ENCODE peak calls at places on chromosomes 16 and 17, in six cellular contexts. O is left ventricle myocardium inferior, N is H9, R is right atrium auricular region, H is upper lobe of right lung, G is cardiac muscle cell. Q is an unnamed sample. For H3K4me1, the result is how much of the 10 kb centered on the place peaks cover.

GRCh38 chr17:83148317-83149044 is 69.1 kb downstream of the METRNL start:
- DNase-seq in O (no peak), N (no peak), R (no peak), H (no peak), G (no peak), Q (no peak)

GRCh38 chr17:82536220-82537201 is 17.0 kb downstream of the FOXK2 start:
- DNase-seq in O (peak), N (no peak), R (no peak), H (no peak), G (peak), Q (no peak)

GRCh38 chr17:55266051-55266957 is 1.5 kb downstream of the HLF start:
- DNase-seq in O (no peak), N (peak), R (no peak), H (peak), G (no peak), Q (no peak)

GRCh38 chr17:78322327-78322857 is 37.5 kb downstream of the SOCS3 start:
- DNase-seq in O (no peak), N (no peak), R (no peak), H (no peak), G (no peak), Q (no peak)

GRCh38 chr16:83095926-83096692 is 469.3 kb downstream of the CDH13 start:
- DNase-seq in O (no peak), N (no peak), R (no peak), H (no peak), G (no peak), Q (peak)

GRCh38 chr17:49290690-49291326 is 60.2 kb upstream of the PHOSPHO1 start:
- DNase-seq in O (no peak), N (no peak), R (no peak), H (no peak), G (peak), Q (peak)

GRCh38 chr17:56826611-56827414 is 6.9 kb downstream of the C17orf67 start:
- DNase-seq in O (no peak), N (no peak), R (no peak), H (no peak), G (no peak), Q (no peak)

GRCh38 chr16:69131167-69131748 is 1.1 kb downstream of the CHTF8 start:
- DNase-seq in O (no peak), N (peak), R (no peak), H (peak), G (peak), Q (peak)

GRCh38 chr16:57995721-57996405 is 4.6 kb downstream of the ZNF319 start:
- DNase-seq in O (no peak), N (no peak), R (no peak), H (no peak), G (no peak), Q (no peak)

GRCh38 chr17:27649929-27650328 is 18.9 kb downstream of the LGALS9 start:
- DNase-seq in O (peak), N (no peak), R (no peak), H (no peak), G (no peak), Q (no peak)

GRCh38 chr17:71234349-71234748 is 886.5 kb upstream of the SOX9 start:
- DNase-seq in O (no peak), N (no peak), R (no peak), H (no peak), G (no peak), Q (no peak)

GRCh38 chr16:57601801-57602478 is 26.5 kb upstream of the ADGRG1 start:
- DNase-seq in O (no peak), N (no peak), R (no peak), H (no peak), G (no peak), Q (no peak)

GRCh38 chr17:82327289-82327688 is 6.3 kb downstream of the SECTM1 start:
- DNase-seq in O (no peak), N (no peak), R (no peak), H (no peak), G (no peak), Q (no peak)

GRCh38 chr17:80977172-80977571 is 14.5 kb upstream of the CHMP6 start:
- DNase-seq in O (no peak), N (no peak), R (no peak), H (no peak), G (no peak), Q (no peak)

GRCh38 chr17:65231086-65231485 is 93.9 kb downstream of the RGS9 start:
- DNase-seq in O (no peak), N (no peak), R (no peak), H (no peak), G (no peak), Q (no peak)

GRCh38 chr16:90027611-90028010 is 8.4 kb upstream of the DBNDD1 start:
- DNase-seq in O (no peak), N (no peak), R (no peak), H (no peak), G (no peak), Q (no peak)

DNA sequence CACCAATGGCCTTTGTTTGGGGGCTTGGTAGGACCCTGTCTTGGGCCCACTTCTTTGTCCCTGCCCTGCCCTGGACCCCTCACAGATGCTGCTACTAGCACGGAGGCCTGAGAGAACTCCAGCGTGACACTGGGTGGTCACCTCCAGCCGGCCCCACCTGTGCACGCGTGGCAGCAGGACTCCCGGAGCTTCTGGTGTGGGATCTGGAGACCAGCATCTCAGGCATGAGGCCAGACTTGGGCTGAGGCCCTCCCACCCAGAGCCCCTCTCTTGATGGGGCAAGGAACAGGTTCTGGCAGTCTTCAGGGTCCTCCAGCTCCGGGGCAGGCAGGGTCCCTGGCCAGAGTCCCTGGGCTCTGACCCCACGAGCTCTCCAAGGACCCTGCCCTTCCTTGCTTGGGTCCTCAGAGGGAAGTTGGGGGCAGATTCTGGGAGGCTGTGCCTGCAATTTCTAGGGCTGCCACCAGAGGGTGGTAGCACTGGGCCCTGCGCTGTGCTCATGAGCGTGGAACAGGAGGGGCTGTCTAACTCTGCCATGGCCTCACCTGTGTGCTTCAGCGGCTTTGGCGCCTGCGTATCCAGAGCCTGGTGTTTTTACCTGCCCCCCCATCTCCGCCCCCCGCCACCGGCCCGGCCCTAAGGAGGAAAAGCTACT is 3.1 kb upstream of the BAIAP3 start:
- DNase-seq in O (no peak), N (peak), R (no peak), H (no peak), G (no peak), Q (no peak)
- TF ChIP-seq CTCF in O (peak), N (peak), R (peak), H (peak), G (peak), Q (peak)

GRCh38 chr17:42683407-42684031 is 1.2 kb downstream of the CNTNAP1 start:
- DNase-seq in O (peak), N (peak), R (peak), H (peak), G (no peak), Q (no peak)
- H3K4me1 ChIP-seq in O (half or more), N (under half), R (half or more), H (under half), G (under half), Q (under half)

GRCh38 chr17:21285164-21286065 is 904 bp downstream of the MAP2K3 start:
- DNase-seq in O (no peak), N (no peak), R (no peak), H (peak), G (peak), Q (no peak)
- TF ChIP-seq CTCF in O (no peak), N (no peak), R (peak), H (no peak), G (no peak), Q (no peak)

GRCh38 chr16:75097191-75097761 is 19.3 kb downstream of the LDHD start:
- DNase-seq in O (no peak), N (no peak), R (no peak), H (no peak), G (no peak), Q (no peak)
- H3K4me1 ChIP-seq in O (under half), N (under half), R (under half), H (under half), G (under half), Q (under half)

GRCh38 chr16:52553322-52553721 is 6.4 kb upstream of the TOX3 start:
- DNase-seq in O (no peak), N (no peak), R (no peak), H (no peak), G (no peak), Q (no peak)
- TF ChIP-seq CTCF in O (no peak), N (peak), R (no peak), H (no peak), G (no peak), Q (peak)